ENCODE peak calls at places on chromosomes 4 and X, in four cellular contexts. G, Z, P and T are unnamed samples.

GRCh38 chr4:7808752-7809151 is 130.9 kb downstream of the AFAP1 start:
- DNase-seq in P (peak; percentile 82), G (no peak), Z (no peak), T (peak; percentile 85)

GRCh38 chr4:13461511-13461910 is 22.6 kb downstream of the RAB28 start:
- DNase-seq in P (peak; percentile 35), Z (no peak), G (no peak), T (no peak)

GRCh38 chr4:116385583-116385982 is 699.8 kb downstream of the TRAM1L1 start:
- DNase-seq in Z (no peak), G (no peak), P (no peak), T (no peak)

GRCh38 chr4:16176621-16177020 is 49.6 kb downstream of the TAPT1 start:
- DNase-seq in Z (no peak), G (no peak), P (no peak), T (no peak)

GRCh38 chrX:115889121-115889890 is 281.2 kb upstream of the AGTR2 start:
- DNase-seq in G (peak; percentile 31), P (no peak), Z (no peak), T (no peak)

GRCh38 chrX:119758682-119759332 is 419 bp downstream of the SOWAHD start:
- DNase-seq in G (peak; percentile 40), P (no peak), Z (peak; percentile 43), T (peak; percentile 22)

GRCh38 chr4:149047368-149047767 is 605.2 kb upstream of the NR3C2 start:
- DNase-seq in P (no peak), G (no peak), Z (no peak), T (no peak)

GRCh38 chrX:133576876-133577275 is 161.6 kb upstream of the GPC4 start:
- DNase-seq in P (no peak), G (no peak), Z (no peak), T (no peak)

GRCh38 chr4:156941940-156942548 is 29.6 kb downstream of the PDGFC start:
- DNase-seq in P (peak; percentile 97), Z (peak; percentile 79), G (peak; percentile 74), T (peak; percentile 89)
- H3K4me3 ChIP-seq in P (peak overlapping the region; percentile 25), Z (no peak overlapping the region), G (no peak overlapping the region), T (no peak overlapping the region)

GRCh38 chr4:82823062-82823461 is 24.5 kb upstream of the SCD5 start:
- DNase-seq in P (no peak), G (no peak), Z (no peak), T (no peak)
- TF ChIP-seq CTCF in P (no peak), G (no peak), Z (no peak), T (no peak)

DNA sequence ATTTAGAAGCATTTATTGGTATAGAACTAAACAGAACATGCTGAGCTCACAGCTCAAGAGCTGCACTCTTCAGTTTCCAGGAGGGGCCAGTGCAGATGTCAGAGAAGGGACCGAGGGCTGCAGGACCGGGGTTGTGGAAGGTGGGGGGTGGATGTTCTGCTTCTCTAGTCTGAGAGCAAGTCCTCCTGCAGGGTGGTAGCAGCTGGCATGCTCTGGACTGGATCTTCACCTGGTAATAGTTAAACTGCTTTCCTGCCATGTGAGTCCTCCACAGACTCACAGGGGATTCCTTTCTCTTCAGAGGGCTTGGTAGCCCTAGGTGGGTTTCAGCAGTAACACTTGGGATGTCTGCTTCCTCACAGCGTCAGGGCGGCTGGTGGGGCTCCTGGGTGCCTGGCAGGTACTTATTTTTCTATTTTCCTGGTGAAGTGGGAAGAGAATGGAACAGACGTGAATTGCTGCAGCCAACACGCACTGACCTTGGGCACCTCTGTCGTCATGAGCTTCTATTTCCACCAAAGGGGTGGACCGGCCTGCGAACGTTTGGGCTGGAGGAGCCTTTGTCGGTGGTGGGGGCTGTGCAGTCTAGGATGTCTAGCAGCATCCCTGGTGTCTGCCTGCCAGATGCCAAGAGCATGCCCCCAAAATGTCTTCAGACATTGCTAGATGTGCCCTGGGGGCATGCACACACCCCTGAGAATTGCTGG is 2.5 kb downstream of the MAEA start:
- DNase-seq in P (no peak), G (no peak), Z (peak; percentile 13), T (no peak)
- H3K4me1 ChIP-seq in P (peaks cover 7% of the 10 kb centered on the region), G (peaks cover 47% of the 10 kb centered on the region), Z (peaks cover 50% of the 10 kb centered on the region), T (peaks cover 9% of the 10 kb centered on the region)

GRCh38 chrX:153410888-153411254 is 401 bp upstream of the ZFP92 start:
- DNase-seq in Z (no peak), P (no peak), G (no peak), T (no peak)
- H3K4me3 ChIP-seq in Z (peak overlapping the region; percentile 50), P (no peak overlapping the region), G (no peak overlapping the region), T (no peak overlapping the region)

DNA sequence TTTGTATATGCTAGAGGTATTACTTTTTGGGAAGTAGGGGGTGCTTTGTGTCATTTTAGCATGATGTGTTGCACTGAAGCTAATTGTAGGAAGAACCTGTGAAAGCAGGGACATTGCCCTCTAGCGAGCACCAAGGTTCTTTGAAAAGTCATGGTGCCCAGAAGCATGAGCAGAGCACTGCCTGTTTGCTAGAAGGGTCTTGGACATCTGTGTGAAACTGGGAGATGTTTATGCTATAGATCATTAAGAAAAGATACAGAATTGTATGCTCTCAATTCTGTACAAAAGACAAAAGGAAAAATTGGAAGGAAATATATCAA is 14.7 kb downstream of the GRPR start:
- DNase-seq in P (no peak), Z (no peak), G (peak; percentile 34), T (peak; percentile 36)
- TF ChIP-seq CTCF in P (no peak), Z (no peak), G (no peak), T (no peak)

GRCh38 chr4:168293386-168293975 is 25.1 kb downstream of the DDX60 start:
- DNase-seq in Z (no peak), G (no peak), P (no peak), T (no peak)
- H3K4me1 ChIP-seq in Z (no peaks in the 10 kb centered on the region), G (no peaks in the 10 kb centered on the region), P (no peaks in the 10 kb centered on the region), T (no peaks in the 10 kb centered on the region)